ENCODE peak calls at places on chromosomes 13 and 19, in ten cellular contexts. H, W, O, X, S, D, U, G, I and K are unnamed samples.

GRCh38 chr13:79519252-79519651 is 38.3 kb downstream of the NDFIP2 start:
- DNase-seq in O (no peak), X (peak), I (no peak), U (no peak), H (no peak), W (no peak), D (no peak), S (no peak), G (no peak), K (no peak)

GRCh38 chr19:44644391-44645016 is 794 bp downstream of the PVR start:
- DNase-seq in O (no peak), X (peak), H (peak), G (no peak), S (peak), U (peak), I (no peak), D (peak), W (no peak), K (no peak)

GRCh38 chr19:3179739-3180293 is 1.2 kb downstream of the S1PR4 start:
- DNase-seq in X (no peak), S (no peak), U (peak), W (no peak), G (no peak), I (no peak), D (no peak), O (no peak), H (no peak), K (no peak)

GRCh38 chr19:13149628-13150186 is 468 bp downstream of the STX10 start:
- DNase-seq in U (peak), W (no peak), I (no peak), G (no peak), D (no peak), S (peak), O (no peak), H (peak), X (peak), K (no peak)

GRCh38 chr19:35115538-35115951 is at the start of gene FXYD3:
- DNase-seq in H (peak), I (no peak), S (no peak), W (no peak), D (no peak), G (no peak), X (no peak), U (no peak), O (no peak), K (no peak)

GRCh38 chr19:1400281-1401137 is 833 bp downstream of the GAMT start:
- DNase-seq in D (no peak), O (no peak), I (no peak), W (no peak), S (no peak), X (no peak), U (no peak), G (peak), H (peak), K (no peak)

GRCh38 chr19:49911381-49912145 is 14.9 kb upstream of the IL4I1 start:
- DNase-seq in S (no peak), X (peak), W (no peak), O (no peak), I (no peak), H (no peak), G (no peak), U (no peak), D (no peak), K (no peak)

GRCh38 chr19:19649580-19649995 is 6.1 kb upstream of the GMIP start:
- DNase-seq in H (no peak), W (no peak), G (no peak), I (no peak), D (no peak), S (no peak), X (no peak), U (no peak), O (no peak), K (no peak)

GRCh38 chr19:19461671-19462622 is 53.4 kb downstream of the TSSK6 start:
- DNase-seq in S (peak), H (no peak), U (peak), O (no peak), G (no peak), W (no peak), D (no peak), X (peak), I (peak), K (no peak)

GRCh38 chr19:41324231-41324702 is 14.3 kb downstream of the CCDC97 start:
- DNase-seq in S (no peak), X (no peak), W (no peak), H (no peak), O (no peak), U (no peak), I (no peak), D (no peak), G (no peak), K (no peak)

GRCh38 chr19:21482863-21483276 is 22.5 kb upstream of the ZNF429 start:
- DNase-seq in I (no peak), D (peak), G (peak), U (peak), O (peak), W (no peak), H (peak), X (peak), S (no peak), K (peak)